ENCODE peak calls at places on chromosomes 11 and 22, in six cellular contexts. R is naive thymus-derived CD4-positive, alpha-beta T cell; O is stimulated activated CD4-positive, alpha-beta T cell treated with anti-CD3 and anti-CD28 coated beads, Interleukin-4, amount 100 ng/mL, for 1 hour; G is MG63; F is activated T-cell treated with anti-CD3 and anti-CD28 coated beads for 24 hours; A is NCI-H2081. E is an unnamed sample.

GRCh38 chr11:67252831-67253239 is 13.4 kb upstream of the GRK2 start:
- DNase-seq in G (no peak), F (no peak), O (no peak), R (peak; percentile 50), A (no peak), E (no peak)

GRCh38 chr11:12148466-12148865 is 38.1 kb downstream of the MICAL2 start:
- DNase-seq in O (no peak), F (no peak), G (no peak), A (no peak), R (no peak), E (no peak)

GRCh38 chr11:11149671-11150459 is 203.2 kb downstream of the CSNK2A3 start:
- DNase-seq in A (no peak), O (no peak), G (no peak), R (peak; percentile 91), F (no peak), E (no peak)

GRCh38 chr11:108672113-108672512 is 7.2 kb downstream of the DDX10 start:
- DNase-seq in F (no peak), O (no peak), R (no peak), A (no peak), G (peak; percentile 23), E (no peak)

GRCh38 chr11:77471520-77472234 is 2.2 kb downstream of the PAK1 start:
- DNase-seq in G (no peak), A (peak; percentile 3), R (no peak), O (no peak), F (no peak), E (no peak)

GRCh38 chr11:1749020-1749758 is 1.2 kb downstream of the IFITM10 start:
- DNase-seq in G (peak; percentile 54), R (no peak), F (no peak), O (no peak), A (no peak), E (no peak)

GRCh38 chr22:40572976-40573375 is 63.5 kb downstream of the MRTFA start:
- DNase-seq in R (no peak), O (no peak), A (no peak), F (no peak), G (no peak), E (no peak)

GRCh38 chr22:25051073-25051472 is 98.6 kb downstream of the KIAA1671 start:
- DNase-seq in O (no peak), A (no peak), G (no peak), F (no peak), R (no peak), E (no peak)

GRCh38 chr11:8056810-8057463 is 24.1 kb upstream of the TUB start:
- DNase-seq in G (peak; percentile 50), O (no peak), R (no peak), F (no peak), A (no peak), E (no peak)

GRCh38 chr11:2557381-2557780 is 112.6 kb downstream of the KCNQ1 start:
- DNase-seq in O (no peak), A (no peak), R (no peak), G (no peak), F (no peak), E (no peak)

GRCh38 chr11:75184757-75185156 is 33.9 kb downstream of the SLCO2B1 start:
- DNase-seq in O (no peak), F (no peak), G (no peak), R (no peak), A (no peak), E (no peak)

GRCh38 chr11:86632499-86633269 is 39.7 kb downstream of the ME3 start:
- DNase-seq in A (no peak), O (no peak), G (peak; percentile 97), F (peak; percentile 11), R (no peak), E (no peak)

GRCh38 chr11:23212829-23213228 is 352.6 kb upstream of the CCDC179 start:
- DNase-seq in R (no peak), O (no peak), A (no peak), F (no peak), G (no peak), E (no peak)

GRCh38 chr22:49216579-49216978 is 611.1 kb downstream of the BRD1 start:
- DNase-seq in G (no peak), A (no peak), F (no peak), R (no peak), O (no peak), E (no peak)

E was measured in nucleus accumbens.